ENCODE peak calls at places on chromosome 9, in six cellular contexts. O is IMR-90, S is A549, V is GM12878, P is HepG2, I is K562. F is an unnamed sample.
A peak's percentile ranks its signal among the peaks of the same experiment; 100 is the strongest.

GRCh38 chr9:15317836-15318235 is 10.8 kb upstream of the TTC39B start:
- DNase-seq in O (peak; percentile 49), S (no peak), V (no peak), P (no peak), I (no peak), F (no peak)

GRCh38 chr9:13586726-13587392 is 307.4 kb upstream of the MPDZ start:
- DNase-seq in O (no peak), S (no peak), V (no peak), P (no peak), I (no peak), F (no peak)

GRCh38 chr9:115604831-115605483 is 487.0 kb upstream of the TNC start:
- DNase-seq in O (peak; percentile 98), S (no peak), V (no peak), P (no peak), I (no peak), F (no peak)

GRCh38 chr9:91914404-91914803 is 35.6 kb downstream of the ROR2 start:
- DNase-seq in O (no peak), S (no peak), V (no peak), P (no peak), I (peak; percentile 76), F (no peak)

GRCh38 chr9:81397735-81398381 is 291.5 kb downstream of the TLE1 start:
- DNase-seq in O (no peak), S (no peak), V (no peak), P (no peak), I (no peak), F (no peak)

GRCh38 chr9:114212841-114213240 is 57.5 kb downstream of the COL27A1 start:
- DNase-seq in O (no peak), S (no peak), V (no peak), P (no peak), I (no peak), F (no peak)

GRCh38 chr9:73149371-73150067 is 2.1 kb upstream of the ANXA1 start:
- DNase-seq in O (peak; percentile 92), S (peak; percentile 57), V (peak; percentile 21), P (no peak), I (peak; percentile 51), F (no peak)

GRCh38 chr9:138100711-138101349 is 223.2 kb downstream of the CACNA1B start:
- DNase-seq in O (no peak), S (no peak), V (no peak), P (no peak), I (no peak), F (peak; percentile 43)

GRCh38 chr9:127122176-127123151 is at the start of gene ANGPTL2:
- DNase-seq in O (peak; percentile 95), S (no peak), V (no peak), P (peak; percentile 43), I (no peak), F (no peak)

GRCh38 chr9:108386859-108387384 is 468.9 kb downstream of the ACTL7B start:
- DNase-seq in O (peak; percentile 85), S (no peak), V (no peak), P (no peak), I (no peak), F (no peak)

GRCh38 chr9:15711531-15712295 is 158.9 kb downstream of the CCDC171 start:
- DNase-seq in O (peak; percentile 25), S (no peak), V (no peak), P (no peak), I (no peak), F (no peak)

GRCh38 chr9:103789686-103790085 is 304.4 kb upstream of the SMC2 start:
- DNase-seq in O (no peak), S (no peak), V (no peak), P (peak; percentile 16), I (no peak), F (peak; percentile 11)

GRCh38 chr9:35553670-35554543 is 51.2 kb upstream of the TESK1 start:
- DNase-seq in O (peak; percentile 73), S (peak; percentile 69), V (peak; percentile 8), P (peak; percentile 63), I (peak; percentile 62), F (peak; percentile 84)

GRCh38 chr9:116144038-116144437 is 9.6 kb upstream of the PAPPA start:
- DNase-seq in O (peak; percentile 88), S (no peak), V (no peak), P (no peak), I (no peak), F (no peak)

GRCh38 chr9:138060881-138061280 is 183.3 kb downstream of the CACNA1B start:
- DNase-seq in O (no peak), S (no peak), V (no peak), P (no peak), I (no peak), F (no peak)

GRCh38 chr9:81832571-81833285 is 95.5 kb upstream of the SPATA31D4 start:
- DNase-seq in O (no peak), S (no peak), V (no peak), P (no peak), I (no peak), F (no peak)

GRCh38 chr9:20620658-20621552 is 1.4 kb downstream of the MLLT3 start:
- DNase-seq in O (peak; percentile 53), S (peak; percentile 23), V (no peak), P (no peak), I (no peak), F (no peak)

GRCh38 chr9:4160284-4160683 is 139.6 kb downstream of the GLIS3 start:
- DNase-seq in O (no peak), S (no peak), V (no peak), P (no peak), I (no peak), F (no peak)

GRCh38 chr9:131660466-131661405 is 79.1 kb downstream of the RAPGEF1 start:
- DNase-seq in O (no peak), S (no peak), V (no peak), P (no peak), I (no peak), F (no peak)

GRCh38 chr9:88747768-88748167 is 212.8 kb downstream of the NXNL2 start:
- DNase-seq in O (peak; percentile 96), S (peak; percentile 29), V (no peak), P (no peak), I (peak; percentile 81), F (peak; percentile 33)

GRCh38 chr9:75109210-75109839 is 21.0 kb downstream of the OSTF1 start:
- DNase-seq in O (no peak), S (no peak), V (no peak), P (no peak), I (no peak), F (no peak)

GRCh38 chr9:88462191-88462590 is 72.8 kb upstream of the NXNL2 start:
- DNase-seq in O (peak; percentile 79), S (no peak), V (no peak), P (no peak), I (no peak), F (no peak)

GRCh38 chr9:114884787-114885452 is 45.5 kb downstream of the TNFSF8 start:
- DNase-seq in O (peak; percentile 22), S (peak; percentile 44), V (no peak), P (peak; percentile 87), I (no peak), F (no peak)

GRCh38 chr9:21626493-21626892 is 144.4 kb upstream of the IFNE start:
- DNase-seq in O (no peak), S (no peak), V (no peak), P (no peak), I (no peak), F (no peak)

GRCh38 chr9:121714075-121714705 is 62.8 kb downstream of the DAB2IP start:
- DNase-seq in O (no peak), S (no peak), V (no peak), P (no peak), I (no peak), F (no peak)

DNA sequence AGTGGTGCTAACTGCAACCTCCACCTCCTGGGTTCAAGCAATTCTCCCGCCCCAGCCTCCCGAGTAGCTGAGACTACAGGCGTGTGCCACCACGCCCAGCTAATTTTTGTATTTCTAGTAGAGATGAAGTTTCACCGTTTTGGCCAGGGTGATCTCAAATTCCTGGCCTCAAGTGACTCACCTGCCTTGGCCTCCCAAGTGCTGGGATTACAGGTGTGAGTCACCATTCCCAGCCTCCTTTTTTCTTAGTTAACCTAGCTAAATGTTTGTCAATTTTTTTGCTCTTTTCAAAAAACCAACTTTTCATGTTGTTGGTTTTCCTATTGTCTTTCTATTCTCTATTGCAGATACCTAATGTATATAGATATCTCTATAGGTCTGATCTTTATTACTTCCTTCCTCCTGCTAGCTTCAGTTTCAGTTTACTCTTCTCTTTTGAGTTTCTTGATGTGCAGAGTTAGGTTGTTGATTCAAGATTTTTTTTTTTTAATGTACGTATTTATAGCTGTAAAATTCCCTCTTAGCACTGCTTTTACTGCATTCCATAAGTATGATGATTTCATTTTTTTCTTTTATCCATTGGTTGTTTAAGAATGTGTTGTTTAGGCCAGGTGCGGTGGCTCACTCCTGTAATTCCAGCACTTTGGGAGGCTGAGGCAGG is 32.9 kb downstream of the FGD3 start:
- DNase-seq in O (no peak), S (no peak), V (no peak), P (no peak), I (no peak), F (no peak)
- TF ChIP-seq BHLHE40 in O (no peak), S (no peak), V (no peak), P (no peak), I (no peak), F (no peak)

GRCh38 chr9:123343428-123344272 is 12.3 kb upstream of the CRB2 start:
- DNase-seq in O (no peak), S (no peak), V (no peak), P (no peak), I (peak; percentile 75), F (no peak)
- TF ChIP-seq BHLHE40 in O (no peak), S (no peak), V (no peak), P (no peak), I (peak; percentile 19), F (no peak)

GRCh38 chr9:123453904-123454321 is 97.9 kb downstream of the CRB2 start:
- DNase-seq in O (no peak), S (no peak), V (no peak), P (peak; percentile 25), I (no peak), F (no peak)

GRCh38 chr9:123448247-123448646 is 92.2 kb downstream of the CRB2 start:
- DNase-seq in O (no peak), S (no peak), V (no peak), P (no peak), I (no peak), F (no peak)

GRCh38 chr9:123453058-123453667 is 97.2 kb downstream of the CRB2 start:
- DNase-seq in O (no peak), S (no peak), V (no peak), P (no peak), I (no peak), F (no peak)

GRCh38 chr9:123451011-123451410 is 95.0 kb downstream of the CRB2 start:
- DNase-seq in O (no peak), S (no peak), V (no peak), P (no peak), I (no peak), F (no peak)

GRCh38 chr9:123450096-123450495 is 94.1 kb downstream of the CRB2 start:
- DNase-seq in O (no peak), S (no peak), V (no peak), P (no peak), I (no peak), F (no peak)
- TF ChIP-seq BHLHE40 in O (no peak), S (no peak), V (no peak), P (no peak), I (no peak), F (no peak)

DNA sequence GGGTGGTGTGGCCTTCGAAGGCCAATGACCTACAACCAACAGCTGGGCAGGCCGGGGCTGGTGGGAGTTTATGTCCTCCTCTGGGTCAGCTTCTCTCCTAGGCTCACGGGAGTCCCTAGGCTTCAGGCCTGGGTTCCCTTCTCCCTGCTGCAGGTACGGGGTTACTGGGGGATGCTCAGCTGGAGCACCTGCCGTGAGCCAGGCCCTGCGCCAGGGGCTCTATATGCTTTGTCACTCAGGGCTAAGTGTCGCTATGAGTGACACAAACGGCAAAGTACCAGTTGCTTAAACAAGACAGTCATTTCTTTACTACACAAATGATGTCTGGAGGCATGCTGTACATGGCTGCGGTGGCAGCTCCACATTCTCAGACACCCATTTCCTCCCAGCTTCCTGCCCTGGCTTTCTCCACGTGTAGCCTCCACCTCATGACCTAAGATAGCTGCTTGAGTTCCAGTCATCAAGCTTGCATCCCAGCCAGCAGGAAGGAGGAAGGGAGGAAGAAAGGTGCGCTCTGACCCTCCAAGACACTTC is 22.5 kb upstream of the NINJ1 start:
- DNase-seq in O (no peak), S (no peak), V (peak; percentile 48), P (no peak), I (no peak), F (no peak)
- TF ChIP-seq BHLHE40 in O (no peak), S (no peak), V (peak; percentile 20), P (no peak), I (no peak), F (no peak)